ENCODE peak calls at places on chromosomes 12 and 14, in five cellular contexts. U is GM23338, F is hepatocyte, R is HCT116, W is PC-3. X is an unnamed sample. For H3K9me2, the result is how much of the 10 kb centered on the place peaks cover.

GRCh38 chr14:65336191-65336591 is 76.3 kb upstream of the FUT8 start:
- DNase-seq in U (no peak), F (peak), R (no peak), W (peak), X (no peak)

GRCh38 chr12:55935742-55936151 is 4.8 kb downstream of the DGKA start:
- DNase-seq in U (peak), F (no peak), R (no peak), W (no peak), X (no peak)

GRCh38 chr12:42706331-42706730 is 116.8 kb upstream of the PRICKLE1 start:
- DNase-seq in U (no peak), F (no peak), R (no peak), W (peak), X (no peak)

GRCh38 chr12:5718073-5718472 is 227.0 kb downstream of the ANO2 start:
- DNase-seq in U (no peak), F (no peak), R (no peak), W (no peak), X (no peak)

GRCh38 chr14:103733651-103734050 is 18.0 kb downstream of the ZFYVE21 start:
- DNase-seq in U (no peak), F (no peak), R (no peak), W (peak), X (no peak)

GRCh38 chr12:105677672-105678071 is 347.2 kb downstream of the C12orf75 start:
- DNase-seq in U (no peak), F (no peak), R (no peak), W (no peak), X (no peak)

GRCh38 chr14:92308676-92309075 is 14.3 kb upstream of the SLC24A4 start:
- DNase-seq in U (no peak), F (no peak), R (no peak), W (no peak), X (no peak)

GRCh38 chr12:132320767-132321211 is 8.6 kb downstream of the GALNT9 start:
- DNase-seq in U (no peak), F (no peak), R (no peak), W (no peak), X (no peak)

GRCh38 chr12:108630481-108631207 is 3.0 kb downstream of the SELPLG start:
- DNase-seq in U (no peak), F (no peak), R (no peak), W (peak), X (no peak)

GRCh38 chr14:75577090-75577489 is 1.3 kb upstream of the FLVCR2 start:
- DNase-seq in U (no peak), F (no peak), R (no peak), W (no peak), X (no peak)

GRCh38 chr12:115132906-115133305 is 448.9 kb upstream of the TBX3 start:
- DNase-seq in U (no peak), F (no peak), R (no peak), W (no peak), X (no peak)

GRCh38 chr12:13570005-13570694 is 373.6 kb downstream of the EMP1 start:
- DNase-seq in U (no peak), F (no peak), R (peak), W (no peak), X (no peak)

GRCh38 chr12:93440043-93440835 is 1.5 kb downstream of the UBE2N start:
- DNase-seq in U (no peak), F (no peak), R (no peak), W (peak), X (no peak)

GRCh38 chr12:11876301-11876700 is 194.4 kb upstream of the BCL2L14 start:
- DNase-seq in U (no peak), F (no peak), R (no peak), W (no peak), X (no peak)

GRCh38 chr14:80212025-80212402 is 710 bp upstream of the DIO2 start:
- DNase-seq in U (peak), F (peak), R (no peak), W (no peak), X (peak)

GRCh38 chr12:65597527-65597926 is 226.8 kb upstream of the HMGA2 start:
- DNase-seq in U (no peak), F (no peak), R (no peak), W (peak), X (no peak)

GRCh38 chr14:37900582-37900981 is 305.2 kb downstream of the TTC6 start:
- DNase-seq in U (no peak), F (no peak), R (no peak), W (no peak), X (no peak)

GRCh38 chr14:33414041-33414440 is 475.4 kb downstream of the NPAS3 start:
- DNase-seq in U (no peak), F (no peak), R (no peak), W (peak), X (no peak)

GRCh38 chr14:61560323-61560722 is 135.0 kb upstream of the HIF1A start:
- DNase-seq in U (no peak), F (peak), R (no peak), W (peak), X (no peak)

GRCh38 chr14:65704850-65705249 is 292.3 kb downstream of the FUT8 start:
- DNase-seq in U (no peak), F (no peak), R (no peak), W (no peak), X (no peak)

GRCh38 chr14:98369344-98369743 is 902.7 kb downstream of the BCL11B start:
- DNase-seq in U (no peak), F (no peak), R (no peak), W (no peak), X (no peak)

GRCh38 chr14:98370352-98370751 is 901.6 kb downstream of the BCL11B start:
- DNase-seq in U (no peak), F (no peak), R (no peak), W (no peak), X (no peak)

GRCh38 chr14:98368214-98368613 is 903.8 kb downstream of the BCL11B start:
- DNase-seq in U (no peak), F (no peak), R (no peak), W (no peak), X (no peak)

GRCh38 chr14:98368916-98369315 is 903.1 kb downstream of the BCL11B start:
- DNase-seq in U (no peak), F (no peak), R (no peak), W (no peak), X (no peak)

GRCh38 chr14:98371141-98371540 is 900.9 kb downstream of the BCL11B start:
- DNase-seq in U (no peak), F (no peak), R (no peak), W (no peak), X (no peak)
- TF ChIP-seq EZH2 in U (no peak), F (no peak), R (no peak), W (no peak), X (no peak)

GRCh38 chr14:102225936-102226335 is 79.0 kb downstream of the MOK start:
- DNase-seq in U (no peak), F (no peak), R (no peak), W (no peak), X (no peak)

GRCh38 chr14:102222751-102223150 is 82.2 kb downstream of the MOK start:
- DNase-seq in U (no peak), F (no peak), R (no peak), W (no peak), X (no peak)

GRCh38 chr14:102225386-102225785 is 79.6 kb downstream of the MOK start:
- DNase-seq in U (no peak), F (no peak), R (no peak), W (no peak), X (no peak)

GRCh38 chr14:102222009-102222575 is 82.4 kb downstream of the WDR20 start:
- DNase-seq in U (no peak), F (no peak), R (no peak), W (no peak), X (no peak)

DNA sequence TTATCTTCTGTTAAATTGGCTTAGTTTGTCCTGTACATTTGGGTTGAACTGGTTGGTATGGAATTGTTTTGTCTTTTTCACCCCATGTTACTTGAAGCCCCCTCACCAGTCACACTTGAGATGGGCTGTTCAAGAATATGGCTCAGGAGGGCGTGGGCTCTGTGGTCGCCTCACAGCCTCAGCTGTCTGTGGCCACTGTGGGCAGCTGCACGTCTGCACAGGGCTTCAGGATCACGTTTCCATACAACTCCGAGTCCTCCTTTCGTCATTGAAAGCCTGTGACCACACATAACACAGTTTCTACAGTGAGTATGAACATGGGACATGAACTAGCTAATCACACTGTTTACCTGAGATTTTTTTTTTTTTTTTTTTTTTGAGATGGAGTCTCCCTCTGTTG is 81.3 kb downstream of the MOK start:
- DNase-seq in U (no peak), F (no peak), R (no peak), W (no peak), X (no peak)
- H3K9me2 ChIP-seq in U (under half), F (under half), R (under half), W (under half), X (under half)

GRCh38 chr12:117231750-117232149 is 41.5 kb upstream of the FBXO21 start:
- DNase-seq in U (peak), F (no peak), R (peak), W (no peak), X (no peak)
- TF ChIP-seq CTCF in U (peak), F (no peak), R (peak), W (peak), X (no peak)

DNA sequence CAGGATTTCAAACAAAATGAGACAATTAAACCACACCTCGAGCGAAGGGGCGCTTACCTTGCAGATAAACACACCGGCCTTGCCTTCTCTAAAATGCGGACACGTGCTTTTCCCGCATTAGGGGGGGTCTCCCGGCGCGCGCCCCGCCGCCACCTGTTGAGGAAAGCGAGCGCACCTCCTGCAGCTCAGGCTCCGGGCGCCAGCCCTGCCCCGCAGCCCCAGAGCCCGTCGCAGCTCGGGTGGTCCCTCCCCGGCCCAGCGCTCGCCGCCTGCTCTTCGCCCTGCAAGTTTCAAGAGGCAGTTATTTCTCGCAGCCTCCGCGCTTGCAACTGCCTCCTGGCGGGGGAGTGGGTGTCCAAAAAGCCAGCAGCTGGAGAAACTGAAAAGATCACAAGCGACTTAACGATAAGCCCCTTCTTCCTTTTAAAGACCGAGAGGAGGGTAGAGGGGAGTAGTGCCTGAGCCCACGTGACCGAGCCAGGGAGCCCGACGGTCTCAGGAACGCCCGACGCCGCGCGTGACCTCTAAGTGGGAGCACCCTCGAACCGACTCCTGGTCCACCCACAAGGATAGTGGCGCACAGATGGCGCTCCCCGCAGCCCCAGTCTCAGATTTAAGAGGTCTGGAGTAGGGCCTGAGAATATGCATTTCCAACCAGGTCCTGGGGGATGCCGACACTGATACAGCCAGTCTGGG is at the start of gene ESR2:
- DNase-seq in U (peak), F (peak), R (no peak), W (peak), X (peak)
- TF ChIP-seq EZH2 in U (peak), F (peak), R (no peak), W (no peak), X (no peak)

GRCh38 chr14:88364710-88365413 is 20.6 kb upstream of the SPATA7 start:
- DNase-seq in U (peak), F (no peak), R (no peak), W (no peak), X (no peak)

GRCh38 chr14:88354358-88354757 is 31.1 kb upstream of the SPATA7 start:
- DNase-seq in U (no peak), F (no peak), R (no peak), W (no peak), X (no peak)

GRCh38 chr14:88363624-88364023 is 21.8 kb upstream of the SPATA7 start:
- DNase-seq in U (peak), F (no peak), R (no peak), W (no peak), X (no peak)

DNA sequence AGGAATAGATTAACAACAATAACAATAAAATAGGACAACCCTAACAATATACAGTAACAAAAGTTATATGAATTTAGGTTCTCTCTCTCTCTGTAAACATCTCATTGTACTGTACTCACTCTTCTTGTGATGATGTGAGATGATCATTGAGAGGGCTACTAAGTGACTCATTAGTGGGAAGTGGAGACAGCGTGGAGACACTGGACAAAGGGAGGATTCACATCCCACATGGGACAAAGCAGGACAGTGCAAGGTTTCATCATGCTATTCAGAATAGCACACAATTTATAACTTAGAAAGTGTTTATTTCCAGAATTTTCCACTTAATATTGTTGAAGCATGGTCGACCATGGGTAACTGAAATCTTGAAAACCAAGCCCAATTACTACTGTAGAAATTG is 26.0 kb upstream of the SPATA7 start:
- DNase-seq in U (no peak), F (no peak), R (no peak), W (no peak), X (no peak)
- H3K9me2 ChIP-seq in U (under half), F (under half), R (under half), W (under half), X (under half)

GRCh38 chr12:15592934-15593333 is 196.3 kb downstream of the EPS8 start:
- DNase-seq in U (no peak), F (no peak), R (no peak), W (no peak), X (no peak)
- TF ChIP-seq CTCF in U (no peak), F (no peak), R (peak), W (peak), X (no peak)

DNA sequence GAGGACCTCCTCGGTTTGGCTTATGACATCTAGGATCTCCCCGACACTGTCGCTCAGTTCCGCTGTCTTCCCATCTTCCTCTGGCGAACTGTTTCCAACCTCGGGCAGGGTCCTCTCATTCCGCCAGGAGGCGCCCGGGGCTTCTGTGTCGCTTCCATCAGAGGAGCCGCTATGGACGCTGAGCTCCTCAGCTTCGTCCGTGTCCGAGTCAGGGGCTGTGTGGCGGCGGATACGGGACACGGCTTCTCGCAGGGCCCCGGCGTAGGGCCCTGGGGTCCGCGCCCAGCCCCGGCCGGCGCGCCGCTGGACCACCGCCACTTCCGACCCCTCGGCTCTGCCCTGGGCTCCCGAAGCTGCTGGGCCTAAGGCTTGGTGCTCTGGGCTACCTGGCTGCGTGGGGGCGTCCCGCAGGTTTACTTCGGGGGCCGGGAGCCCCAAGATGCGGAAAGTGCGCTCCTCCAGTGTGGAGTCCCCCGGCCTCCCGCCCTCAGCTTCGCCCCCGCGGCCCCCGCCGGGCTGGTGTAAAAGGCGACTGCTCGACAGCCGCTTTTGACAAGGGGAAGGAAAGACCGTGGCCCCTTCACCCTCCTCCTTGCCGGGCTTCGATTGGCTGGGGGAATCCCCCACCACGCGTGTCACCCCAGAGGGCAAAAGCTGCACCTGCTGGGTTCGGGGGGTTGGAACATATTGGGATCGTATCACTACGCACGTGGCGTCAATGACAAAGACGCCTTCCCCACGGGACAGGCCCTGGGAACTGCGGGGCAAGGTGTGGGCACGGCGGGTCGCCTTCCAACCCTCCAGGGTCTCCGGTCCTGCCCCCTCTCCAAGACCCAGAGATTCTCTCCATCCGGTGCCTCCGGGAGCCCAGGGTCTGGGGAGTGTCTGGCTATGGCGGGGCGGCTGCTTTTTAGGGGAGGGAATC is 2.1 kb downstream of the DDN start:
- DNase-seq in U (peak), F (peak), R (no peak), W (peak), X (peak)
- TF ChIP-seq EZH2 in U (peak), F (no peak), R (no peak), W (no peak), X (no peak)

X was measured in MM.1S.